ENCODE peak calls at places on chromosomes 3 and 15, in five cellular contexts. One of them, this sample, is unnamed.

GRCh38 chr15:32824777-32825176 is 107.0 kb downstream of the GREM1 start:
- DNase-seq in ovary: no peak
- DNase-seq in adrenal gland: no peak
- DNase-seq in body of pancreas: no peak
- DNase-seq in heart left ventricle: no peak
- DNase-seq in this sample: no peak

GRCh38 chr15:76991741-76992645 is 2.9 kb upstream of the PSTPIP1 start:
- DNase-seq in heart left ventricle: no peak
- DNase-seq in adrenal gland: peak; percentile 36
- DNase-seq in ovary: no peak
- DNase-seq in body of pancreas: peak; percentile 38
- DNase-seq in this sample: no peak

GRCh38 chr15:67225336-67225735 is 29.1 kb downstream of the AAGAB start:
- DNase-seq in ovary: no peak
- DNase-seq in adrenal gland: no peak
- DNase-seq in heart left ventricle: no peak
- DNase-seq in body of pancreas: no peak
- DNase-seq in this sample: no peak

GRCh38 chr3:44323341-44323955 is 15.1 kb upstream of the TCAIM start:
- DNase-seq in ovary: peak; percentile 80
- DNase-seq in adrenal gland: peak; percentile 72
- DNase-seq in heart left ventricle: peak; percentile 73
- DNase-seq in body of pancreas: peak; percentile 82
- DNase-seq in this sample: peak; percentile 87

GRCh38 chr15:100383302-100384107 is 41.7 kb upstream of the ADAMTS17 start:
- DNase-seq in heart left ventricle: no peak
- DNase-seq in adrenal gland: peak; percentile 53
- DNase-seq in body of pancreas: peak; percentile 76
- DNase-seq in ovary: peak; percentile 46
- DNase-seq in this sample: peak; percentile 52

GRCh38 chr3:48434591-48435222 is 4.8 kb upstream of the PLXNB1 start:
- DNase-seq in heart left ventricle: no peak
- DNase-seq in adrenal gland: no peak
- DNase-seq in body of pancreas: no peak
- DNase-seq in ovary: no peak
- DNase-seq in this sample: no peak

GRCh38 chr3:14725564-14726420 is 50.9 kb downstream of the C3orf20 start:
- DNase-seq in adrenal gland: peak; percentile 25
- DNase-seq in body of pancreas: peak; percentile 61
- DNase-seq in heart left ventricle: peak; percentile 83
- DNase-seq in ovary: peak; percentile 74
- DNase-seq in this sample: peak; percentile 37

GRCh38 chr3:149163066-149163465 is 33.6 kb downstream of the HPS3 start:
- DNase-seq in body of pancreas: no peak
- DNase-seq in adrenal gland: no peak
- DNase-seq in ovary: no peak
- DNase-seq in heart left ventricle: no peak
- DNase-seq in this sample: no peak

GRCh38 chr3:165395188-165395587 is 199.0 kb upstream of the SLITRK3 start:
- DNase-seq in ovary: no peak
- DNase-seq in heart left ventricle: no peak
- DNase-seq in adrenal gland: no peak
- DNase-seq in body of pancreas: no peak
- DNase-seq in this sample: no peak

GRCh38 chr15:65963911-65964482 is 94.7 kb downstream of the RAB11A start:
- DNase-seq in adrenal gland: no peak
- DNase-seq in body of pancreas: no peak
- DNase-seq in heart left ventricle: no peak
- DNase-seq in ovary: no peak
- DNase-seq in this sample: peak; percentile 29

GRCh38 chr15:84736375-84736774 is 12.0 kb upstream of the ZNF592 start:
- DNase-seq in adrenal gland: no peak
- DNase-seq in heart left ventricle: no peak
- DNase-seq in body of pancreas: no peak
- DNase-seq in ovary: no peak
- DNase-seq in this sample: no peak

GRCh38 chr3:183244219-183244618 is 8.8 kb upstream of the B3GNT5 start:
- DNase-seq in heart left ventricle: peak; percentile 71
- DNase-seq in body of pancreas: peak; percentile 75
- DNase-seq in ovary: no peak
- DNase-seq in adrenal gland: peak; percentile 40
- DNase-seq in this sample: peak; percentile 40

GRCh38 chr3:110413807-110414748 is 657.5 kb upstream of the NECTIN3 start:
- DNase-seq in adrenal gland: no peak
- DNase-seq in ovary: no peak
- DNase-seq in heart left ventricle: no peak
- DNase-seq in body of pancreas: peak; percentile 3
- DNase-seq in this sample: no peak

GRCh38 chr3:159840900-159841299 is 147.7 kb upstream of the IL12A start:
- DNase-seq in ovary: no peak
- DNase-seq in heart left ventricle: no peak
- DNase-seq in adrenal gland: no peak
- DNase-seq in body of pancreas: no peak
- DNase-seq in this sample: no peak

GRCh38 chr15:74317820-74318375 is 49.5 kb downstream of the CYP11A1 start:
- DNase-seq in heart left ventricle: peak; percentile 93
- DNase-seq in ovary: peak; percentile 92
- DNase-seq in adrenal gland: peak; percentile 61
- DNase-seq in body of pancreas: peak; percentile 68
- DNase-seq in this sample: peak; percentile 84

GRCh38 chr15:34360298-34360697 is 6.7 kb downstream of the LPCAT4 start:
- DNase-seq in ovary: no peak
- DNase-seq in adrenal gland: no peak
- DNase-seq in body of pancreas: no peak
- DNase-seq in heart left ventricle: no peak
- DNase-seq in this sample: no peak

GRCh38 chr3:44104668-44105321 is 136.9 kb upstream of the TOPAZ1 start:
- DNase-seq in heart left ventricle: no peak
- DNase-seq in ovary: no peak
- DNase-seq in adrenal gland: peak; percentile 28
- DNase-seq in body of pancreas: peak; percentile 25
- DNase-seq in this sample: no peak

GRCh38 chr15:59138243-59138642 is 33.3 kb downstream of the CCNB2 start:
- DNase-seq in body of pancreas: peak; percentile 36
- DNase-seq in ovary: no peak
- DNase-seq in heart left ventricle: peak; percentile 36
- DNase-seq in adrenal gland: peak; percentile 35
- DNase-seq in this sample: peak; percentile 64
- TF ChIP-seq POLR2A in body of pancreas: no peak
- TF ChIP-seq POLR2A in ovary: no peak
- TF ChIP-seq POLR2A in heart left ventricle: no peak
- TF ChIP-seq POLR2A in adrenal gland: no peak
- TF ChIP-seq POLR2A in this sample: no peak

DNA sequence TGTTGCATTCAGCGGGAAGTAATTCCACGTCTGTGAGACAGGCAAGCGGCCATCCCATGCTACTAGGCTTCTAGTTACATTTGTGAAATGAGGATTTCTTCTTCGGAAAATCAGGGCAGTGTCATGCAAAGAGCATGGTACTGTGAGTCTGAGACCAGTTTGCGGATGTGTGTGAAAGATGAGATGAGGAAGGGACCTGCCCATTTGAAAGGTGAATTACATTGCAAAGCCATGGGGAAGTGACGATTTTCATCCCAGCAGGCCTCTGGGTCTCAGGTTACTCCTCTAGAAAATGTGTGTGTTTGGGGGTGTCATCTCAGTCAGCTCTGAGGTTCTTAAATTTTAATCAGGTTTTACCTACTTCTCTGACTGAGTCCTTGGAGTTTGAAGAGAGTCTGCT is 16.1 kb downstream of the TLE3 start:
- DNase-seq in body of pancreas: no peak
- DNase-seq in adrenal gland: no peak
- DNase-seq in ovary: no peak
- DNase-seq in heart left ventricle: no peak
- DNase-seq in this sample: no peak
- H3K27me3 ChIP-seq in body of pancreas: no peaks in the 10 kb centered on the region
- H3K27me3 ChIP-seq in adrenal gland: no peaks in the 10 kb centered on the region
- H3K27me3 ChIP-seq in ovary: no peaks in the 10 kb centered on the region
- H3K27me3 ChIP-seq in heart left ventricle: no peaks in the 10 kb centered on the region
- H3K27me3 ChIP-seq in this sample: no peaks in the 10 kb centered on the region

GRCh38 chr3:129616291-129616690 is 9.8 kb upstream of the PLXND1 start:
- DNase-seq in heart left ventricle: no peak
- DNase-seq in adrenal gland: no peak
- DNase-seq in ovary: no peak
- DNase-seq in body of pancreas: no peak
- DNase-seq in this sample: no peak

GRCh38 chr3:129615751-129616281 is 9.3 kb upstream of the PLXND1 start:
- DNase-seq in ovary: no peak
- DNase-seq in adrenal gland: no peak
- DNase-seq in body of pancreas: no peak
- DNase-seq in heart left ventricle: no peak
- DNase-seq in this sample: no peak

GRCh38 chr3:129613205-129613740 is 6.8 kb upstream of the PLXND1 start:
- DNase-seq in ovary: no peak
- DNase-seq in adrenal gland: no peak
- DNase-seq in body of pancreas: no peak
- DNase-seq in heart left ventricle: peak; percentile 27
- DNase-seq in this sample: no peak

GRCh38 chr3:129614927-129615363 is 8.5 kb upstream of the PLXND1 start:
- DNase-seq in heart left ventricle: peak; percentile 81
- DNase-seq in body of pancreas: peak; percentile 71
- DNase-seq in ovary: no peak
- DNase-seq in adrenal gland: no peak
- DNase-seq in this sample: peak; percentile 63

GRCh38 chr3:129614435-129614834 is 8.0 kb upstream of the PLXND1 start:
- DNase-seq in body of pancreas: no peak
- DNase-seq in ovary: no peak
- DNase-seq in heart left ventricle: no peak
- DNase-seq in adrenal gland: no peak
- DNase-seq in this sample: no peak
- TF ChIP-seq POLR2A in body of pancreas: no peak
- TF ChIP-seq POLR2A in ovary: no peak
- TF ChIP-seq POLR2A in heart left ventricle: no peak
- TF ChIP-seq POLR2A in adrenal gland: no peak
- TF ChIP-seq POLR2A in this sample: no peak

DNA sequence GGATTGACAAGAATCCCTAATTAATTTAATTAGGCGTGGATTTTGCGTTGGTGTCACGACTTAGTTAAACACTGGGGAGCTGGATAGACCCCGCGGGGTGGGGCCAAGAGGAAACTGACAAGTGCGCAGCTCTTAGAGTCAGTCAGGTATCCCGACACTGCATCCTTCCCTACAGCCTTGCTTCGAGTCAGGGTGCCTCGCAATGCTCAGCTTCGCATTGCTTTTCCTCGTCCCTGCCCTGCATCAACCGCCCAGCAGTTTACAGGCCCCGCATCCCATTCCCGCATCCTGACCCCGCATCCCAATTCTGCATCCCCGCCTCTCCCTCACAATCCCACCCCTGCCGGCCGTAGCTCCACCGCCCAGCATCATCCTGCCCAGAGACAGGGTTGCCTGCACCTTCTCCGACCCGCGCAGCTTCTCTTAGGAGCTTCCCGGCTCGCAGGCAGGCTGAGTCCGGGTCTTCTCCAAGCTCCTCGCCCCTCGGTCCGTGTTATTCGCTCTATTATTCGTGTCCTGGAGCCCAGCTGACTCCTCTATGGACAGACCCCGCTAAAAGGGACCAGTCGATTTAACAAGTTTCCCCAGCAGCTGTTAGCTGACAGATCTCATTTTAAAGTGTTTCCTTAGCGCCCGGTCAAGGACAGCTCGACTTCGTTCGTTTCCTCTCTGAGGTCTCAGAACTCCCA is 697 bp upstream of the SHOX2 start:
- DNase-seq in ovary: no peak
- DNase-seq in adrenal gland: peak; percentile 7
- DNase-seq in body of pancreas: no peak
- DNase-seq in heart left ventricle: no peak
- DNase-seq in this sample: peak; percentile 45
- H3K27me3 ChIP-seq in ovary: peaks cover 9% of the 10 kb centered on the region
- H3K27me3 ChIP-seq in adrenal gland: peaks cover 65% of the 10 kb centered on the region
- H3K27me3 ChIP-seq in body of pancreas: peaks cover 55% of the 10 kb centered on the region
- H3K27me3 ChIP-seq in heart left ventricle: peaks cover 72% of the 10 kb centered on the region
- H3K27me3 ChIP-seq in this sample: peaks cover 3% of the 10 kb centered on the region

DNA sequence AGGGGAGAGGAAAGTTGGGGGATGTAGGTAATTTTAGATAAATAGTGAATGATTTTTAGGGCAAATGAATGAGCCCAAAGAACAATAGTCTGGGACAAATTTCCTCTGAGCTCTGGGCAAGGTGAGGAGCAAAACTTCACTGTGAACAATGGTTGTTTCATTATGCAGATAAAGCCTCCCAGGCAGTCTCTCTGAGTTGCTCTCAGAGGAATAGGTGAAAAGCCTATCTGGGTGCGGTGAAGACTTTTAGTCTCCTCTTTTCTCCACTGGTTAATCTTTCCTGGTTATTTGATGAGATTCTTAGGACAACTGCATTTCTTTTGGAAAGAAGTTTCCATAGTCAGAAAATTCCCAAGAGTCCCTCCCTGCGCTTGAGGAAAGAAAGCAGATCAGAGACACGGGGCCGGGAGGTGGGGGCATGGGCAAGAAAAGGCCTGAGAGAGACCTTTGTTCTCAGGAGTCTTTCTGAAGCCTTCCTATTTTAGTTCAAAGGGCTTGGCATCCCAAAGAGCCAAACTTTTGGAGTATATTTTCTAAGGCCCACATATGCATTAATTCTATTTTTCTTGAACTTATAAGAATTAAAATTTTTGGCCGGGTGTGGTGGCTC is 353.6 kb upstream of the SLCO3A1 start:
- DNase-seq in body of pancreas: no peak
- DNase-seq in ovary: no peak
- DNase-seq in adrenal gland: no peak
- DNase-seq in heart left ventricle: no peak
- DNase-seq in this sample: no peak
- TF ChIP-seq POLR2A in body of pancreas: no peak
- TF ChIP-seq POLR2A in ovary: no peak
- TF ChIP-seq POLR2A in adrenal gland: no peak
- TF ChIP-seq POLR2A in heart left ventricle: no peak
- TF ChIP-seq POLR2A in this sample: no peak

GRCh38 chr3:46889381-46890110 is 12.0 kb downstream of the PTH1R start:
- DNase-seq in adrenal gland: no peak
- DNase-seq in heart left ventricle: peak; percentile 78
- DNase-seq in body of pancreas: no peak
- DNase-seq in ovary: peak; percentile 54
- DNase-seq in this sample: no peak

GRCh38 chr3:46890132-46890531 is 12.6 kb downstream of the PTH1R start:
- DNase-seq in ovary: no peak
- DNase-seq in heart left ventricle: no peak
- DNase-seq in body of pancreas: no peak
- DNase-seq in adrenal gland: no peak
- DNase-seq in this sample: no peak

GRCh38 chr3:46892285-46893145 is 15.0 kb downstream of the PTH1R start:
- DNase-seq in ovary: peak; percentile 74
- DNase-seq in body of pancreas: peak; percentile 80
- DNase-seq in heart left ventricle: peak; percentile 86
- DNase-seq in adrenal gland: peak; percentile 81
- DNase-seq in this sample: peak; percentile 82

GRCh38 chr3:46893146-46893748 is 15.7 kb downstream of the PTH1R start:
- DNase-seq in ovary: peak; percentile 34
- DNase-seq in heart left ventricle: peak; percentile 57
- DNase-seq in body of pancreas: no peak
- DNase-seq in adrenal gland: no peak
- DNase-seq in this sample: no peak

GRCh38 chr3:46891132-46891531 is 13.6 kb downstream of the PTH1R start:
- DNase-seq in body of pancreas: no peak
- DNase-seq in adrenal gland: no peak
- DNase-seq in ovary: no peak
- DNase-seq in heart left ventricle: peak; percentile 7
- DNase-seq in this sample: no peak
- H3K27me3 ChIP-seq in body of pancreas: no peaks in the 10 kb centered on the region
- H3K27me3 ChIP-seq in adrenal gland: no peaks in the 10 kb centered on the region
- H3K27me3 ChIP-seq in ovary: no peaks in the 10 kb centered on the region
- H3K27me3 ChIP-seq in heart left ventricle: peaks cover 10% of the 10 kb centered on the region
- H3K27me3 ChIP-seq in this sample: no peaks in the 10 kb centered on the region

GRCh38 chr3:195442573-195443390 is at the start of gene ACAP2:
- DNase-seq in adrenal gland: peak; percentile 100
- DNase-seq in body of pancreas: peak; percentile 100
- DNase-seq in ovary: peak; percentile 100
- DNase-seq in heart left ventricle: peak; percentile 100
- DNase-seq in this sample: peak; percentile 100
- TF ChIP-seq POLR2A in adrenal gland: peak; percentile 96
- TF ChIP-seq POLR2A in body of pancreas: peak; percentile 95
- TF ChIP-seq POLR2A in ovary: peak; percentile 93
- TF ChIP-seq POLR2A in heart left ventricle: peak; percentile 98
- TF ChIP-seq POLR2A in this sample: peak; percentile 96

This sample was measured in testis.